ENCODE peak calls at places on chromosomes 3 and 15, in four cellular contexts. G, K, Q and I are unnamed samples.

GRCh38 chr3:87541711-87542110 is 265.3 kb upstream of the POU1F1 start:
- DNase-seq in G (no peak), K (no peak), Q (no peak), I (no peak)

GRCh38 chr3:147407495-147408179 is 1.3 kb upstream of the ZIC4 start:
- DNase-seq in G (no peak), K (no peak), Q (no peak), I (no peak)

GRCh38 chr3:4571690-4572334 is 78.7 kb downstream of the ITPR1 start:
- DNase-seq in G (peak), K (no peak), Q (no peak), I (no peak)

GRCh38 chr15:100686021-100686724 is 83.8 kb downstream of the ASB7 start:
- DNase-seq in G (peak), K (no peak), Q (no peak), I (no peak)

GRCh38 chr3:78880588-78881461 is 887.0 kb downstream of the ROBO1 start:
- DNase-seq in G (no peak), K (no peak), Q (no peak), I (no peak)

GRCh38 chr3:126858401-126858800 is 124.5 kb upstream of the PLXNA1 start:
- DNase-seq in G (no peak), K (no peak), Q (no peak), I (no peak)

GRCh38 chr3:113183748-113184661 is 27.4 kb upstream of the BOC start:
- DNase-seq in G (peak), K (no peak), Q (peak), I (no peak)

GRCh38 chr15:41169784-41170183 is 53.7 kb upstream of the INO80 start:
- DNase-seq in G (no peak), K (no peak), Q (no peak), I (no peak)

GRCh38 chr3:120432105-120432860 is 18.5 kb downstream of the FSTL1 start:
- DNase-seq in G (peak), K (no peak), Q (no peak), I (no peak)

GRCh38 chr3:150035400-150035799 is 64.7 kb upstream of the PFN2 start:
- DNase-seq in G (no peak), K (no peak), Q (no peak), I (no peak)

GRCh38 chr15:62417444-62417843 is 252.4 kb upstream of the C2CD4B start:
- DNase-seq in G (peak), K (no peak), Q (no peak), I (no peak)

GRCh38 chr3:142019794-142020320 is 129.5 kb downstream of the TFDP2 start:
- DNase-seq in G (peak), K (no peak), Q (no peak), I (no peak)

GRCh38 chr15:91891788-91892187 is 38.3 kb downstream of the SLCO3A1 start:
- DNase-seq in G (no peak), K (no peak), Q (no peak), I (no peak)

GRCh38 chr15:31373970-31374369 is 47.3 kb downstream of the KLF13 start:
- DNase-seq in G (no peak), K (no peak), Q (no peak), I (no peak)

GRCh38 chr3:9883676-9884554 is 3.9 kb upstream of the CIDEC start:
- DNase-seq in G (peak), K (no peak), Q (no peak), I (no peak)

GRCh38 chr15:81909229-81910087 is 136.4 kb downstream of the MEX3B start:
- DNase-seq in G (no peak), K (no peak), Q (no peak), I (no peak)

GRCh38 chr3:197592361-197593045 is 36.7 kb upstream of the BDH1 start:
- DNase-seq in G (no peak), K (no peak), Q (no peak), I (no peak)

GRCh38 chr3:182375921-182376320 is 417.4 kb upstream of the ATP11B start:
- DNase-seq in G (no peak), K (no peak), Q (no peak), I (no peak)

GRCh38 chr15:95845862-95846515 is 484.5 kb upstream of the NR2F2 start:
- DNase-seq in G (no peak), K (no peak), Q (no peak), I (no peak)

GRCh38 chr15:61228025-61228901 is 839 bp downstream of the RORA start:
- DNase-seq in G (peak), K (no peak), Q (no peak), I (no peak)